ENCODE peak calls at places on chromosomes 12 and 14, in five cellular contexts. H is G401; P is HCT116; X is stimulated activated CD8-positive, alpha-beta memory T cell treated with anti-CD3 and anti-CD28 coated beads, Interleukin-4, amount 100 ng/mL, for 1 hour; Q is EH. T is an unnamed sample.

GRCh38 chr12:92146865-92147264 is 1.2 kb upstream of the BTG1 start:
- DNase-seq in X (no peak), Q (no peak), P (no peak), H (peak), T (no peak)

GRCh38 chr14:95953111-95953724 is 76.6 kb downstream of the TUNAR start:
- DNase-seq in P (no peak), X (no peak), H (no peak), Q (peak), T (peak)

GRCh38 chr12:105076913-105077312 is 7.3 kb downstream of the ALDH1L2 start:
- DNase-seq in H (no peak), X (no peak), Q (no peak), P (no peak), T (no peak)

GRCh38 chr12:118840399-118840798 is 140.9 kb upstream of the SRRM4 start:
- DNase-seq in Q (no peak), X (no peak), P (no peak), H (no peak), T (no peak)

GRCh38 chr12:45183263-45183662 is 32.6 kb upstream of the ANO6 start:
- DNase-seq in X (no peak), H (peak), P (no peak), Q (peak), T (peak)

GRCh38 chr14:99125113-99125512 is 146.9 kb downstream of the BCL11B start:
- DNase-seq in H (peak), Q (no peak), P (no peak), X (no peak), T (no peak)

GRCh38 chr12:39441963-39442894 is 691 bp downstream of the KIF21A start:
- DNase-seq in X (peak), P (no peak), H (peak), Q (peak), T (peak)

GRCh38 chr12:1346126-1346525 is 248.3 kb downstream of the FBXL14 start:
- DNase-seq in X (no peak), P (no peak), H (no peak), Q (peak), T (no peak)

GRCh38 chr14:104281768-104282301 is 143.4 kb downstream of the KIF26A start:
- DNase-seq in P (no peak), X (no peak), Q (no peak), H (no peak), T (no peak)

GRCh38 chr12:108643941-108644742 is 10.4 kb upstream of the SELPLG start:
- DNase-seq in Q (peak), H (no peak), X (no peak), P (peak), T (no peak)

GRCh38 chr12:130574402-130574801 is 141.7 kb downstream of the RIMBP2 start:
- DNase-seq in P (no peak), H (no peak), X (no peak), Q (no peak), T (no peak)

GRCh38 chr14:27338012-27338411 is 740.2 kb upstream of the NOVA1 start:
- DNase-seq in X (no peak), H (no peak), Q (no peak), P (no peak), T (no peak)

GRCh38 chr12:127192391-127192790 is 1074.6 kb upstream of the TMEM132C start:
- DNase-seq in X (no peak), P (no peak), H (no peak), Q (no peak), T (no peak)

GRCh38 chr14:32825058-32825457 is 113.6 kb upstream of the NPAS3 start:
- DNase-seq in X (no peak), H (no peak), P (no peak), Q (no peak), T (no peak)

GRCh38 chr12:99386907-99387306 is 260.6 kb upstream of the GARIN6 start:
- DNase-seq in P (peak), Q (peak), X (no peak), H (no peak), T (peak)

GRCh38 chr14:69093551-69094421 is 59.1 kb downstream of the DCAF5 start:
- DNase-seq in Q (peak), P (no peak), H (peak), X (no peak), T (peak)

GRCh38 chr14:35342160-35343010 is 50.2 kb downstream of the PSMA6 start:
- DNase-seq in H (no peak), Q (peak), X (no peak), P (no peak), T (peak)

GRCh38 chr12:124311292-124312109 is 16.6 kb downstream of the RFLNA start:
- DNase-seq in P (no peak), X (no peak), H (no peak), Q (no peak), T (no peak)

GRCh38 chr14:21436567-21437062 is 19.3 kb downstream of the CHD8 start:
- DNase-seq in H (no peak), P (no peak), Q (peak), X (no peak), T (no peak)

GRCh38 chr12:120996133-120996746 is 17.9 kb downstream of the HNF1A start:
- DNase-seq in Q (no peak), P (no peak), H (no peak), X (no peak), T (no peak)

GRCh38 chr12:105369014-105369413 is 38.5 kb downstream of the C12orf75 start:
- DNase-seq in X (no peak), H (no peak), Q (peak), P (no peak), T (peak)

GRCh38 chr14:95275507-95275906 is 44.2 kb downstream of the CLMN start:
- DNase-seq in P (no peak), Q (no peak), H (no peak), X (no peak), T (no peak)

GRCh38 chr14:56121786-56122185 is 3.6 kb downstream of the PELI2 start:
- DNase-seq in X (no peak), Q (no peak), H (no peak), P (no peak), T (no peak)

GRCh38 chr14:100443643-100444042 is 120.5 kb downstream of the SLC25A47 start:
- DNase-seq in Q (peak), P (no peak), H (no peak), X (no peak), T (no peak)

GRCh38 chr14:91063119-91063518 is 2.7 kb upstream of the RPS6KA5 start:
- DNase-seq in H (no peak), P (no peak), X (no peak), Q (peak), T (peak)

GRCh38 chr12:116592116-116592637 is 33.0 kb downstream of the MAP1LC3B2 start:
- DNase-seq in P (no peak), X (no peak), H (no peak), Q (no peak), T (peak)

GRCh38 chr14:54893151-54893760 is 9.4 kb downstream of the GCH1 start:
- DNase-seq in Q (peak), P (peak), X (no peak), H (peak), T (peak)

GRCh38 chr12:106080111-106080732 is 58.5 kb downstream of the NUAK1 start:
- DNase-seq in P (no peak), X (no peak), Q (peak), H (no peak), T (peak)

GRCh38 chr14:97298775-97299174 is 501.6 kb downstream of the VRK1 start:
- DNase-seq in P (no peak), H (no peak), Q (no peak), X (no peak), T (no peak)

GRCh38 chr12:108360487-108360886 is 21.4 kb upstream of the CMKLR1 start:
- DNase-seq in P (no peak), X (no peak), Q (peak), H (no peak), T (no peak)

GRCh38 chr12:66268562-66268961 is 33.7 kb upstream of the HELB start:
- DNase-seq in X (no peak), P (no peak), H (no peak), Q (no peak), T (no peak)

GRCh38 chr14:94445003-94445402 is 7.6 kb downstream of the SERPINA11 start:
- DNase-seq in P (no peak), H (no peak), X (no peak), Q (no peak), T (no peak)

GRCh38 chr14:105891631-105892452 is 365.5 kb downstream of the TMEM121 start:
- DNase-seq in P (no peak), H (no peak), X (no peak), Q (no peak), T (no peak)

GRCh38 chr12:110537605-110538409 is 35.7 kb downstream of the RAD9B start:
- DNase-seq in P (no peak), Q (no peak), X (no peak), H (peak), T (no peak)

GRCh38 chr12:114396869-114397719 is 8.8 kb downstream of the TBX5 start:
- DNase-seq in H (no peak), X (no peak), P (no peak), Q (peak), T (no peak)

GRCh38 chr12:56256326-56256960 is 1.7 kb downstream of the ANKRD52 start:
- DNase-seq in H (no peak), P (no peak), Q (peak), X (no peak), T (peak)